ENCODE peak calls at places on chromosomes 4 and X, in four cellular contexts. R is HL-60, M is K562, I is GM12878. U is an unnamed sample.

GRCh38 chr4:31045724-31046318 is 325.7 kb downstream of the PCDH7 start:
- DNase-seq in M (no peak), R (no peak), I (no peak), U (no peak)

GRCh38 chrX:137432609-137433008 is 133.3 kb upstream of the ZIC3 start:
- DNase-seq in R (peak), I (no peak), M (peak), U (no peak)

GRCh38 chr4:20219526-20219925 is 32.2 kb upstream of the SLIT2 start:
- DNase-seq in M (no peak), R (no peak), I (no peak), U (no peak)

GRCh38 chrX:46294234-46294633 is 251.0 kb downstream of the ZNF674 start:
- DNase-seq in I (no peak), R (no peak), M (no peak), U (no peak)

GRCh38 chr4:70958681-70959080 is 34.8 kb upstream of the DCK start:
- DNase-seq in I (no peak), M (no peak), R (no peak), U (no peak)

GRCh38 chr4:122992111-122992510 is 69.7 kb upstream of the NUDT6 start:
- DNase-seq in I (no peak), R (no peak), M (no peak), U (no peak)

GRCh38 chr4:59247032-59247431 is 1953.1 kb upstream of the ADGRL3 start:
- DNase-seq in R (no peak), I (no peak), M (no peak), U (no peak)

GRCh38 chr4:25818293-25819240 is 44.2 kb downstream of the SEL1L3 start:
- DNase-seq in M (no peak), I (no peak), R (no peak), U (no peak)

GRCh38 chr4:76879731-76880364 is 18.1 kb downstream of the SOWAHB start:
- DNase-seq in M (no peak), R (no peak), I (no peak), U (no peak)

GRCh38 chrX:10109695-10110094 is 47.1 kb upstream of the CLCN4 start:
- DNase-seq in M (no peak), I (no peak), R (no peak), U (no peak)

GRCh38 chr4:8278421-8279287 is 9.1 kb downstream of the HTRA3 start:
- DNase-seq in R (no peak), M (no peak), I (no peak), U (no peak)

GRCh38 chr4:101458914-101459313 is 111.6 kb upstream of the PPP3CA start:
- DNase-seq in I (no peak), M (no peak), R (no peak), U (no peak)

GRCh38 chr4:100995671-100996070 is 351.7 kb downstream of the PPP3CA start:
- DNase-seq in M (no peak), R (no peak), I (no peak), U (no peak)

GRCh38 chr4:4338632-4339031 is 48.3 kb upstream of the NSG1 start:
- DNase-seq in I (no peak), M (no peak), R (no peak), U (no peak)

GRCh38 chrX:19569121-19569805 is 54.0 kb upstream of the MAP3K15 start:
- DNase-seq in R (no peak), M (no peak), I (no peak), U (no peak)

GRCh38 chrX:10529344-10529743 is 91.0 kb downstream of the MID1 start:
- DNase-seq in M (no peak), I (no peak), R (no peak), U (no peak)

GRCh38 chr4:177229331-177229730 is 80.3 kb upstream of the NEIL3 start:
- DNase-seq in M (no peak), R (no peak), I (no peak), U (peak)

GRCh38 chr4:3315566-3315965 is 22.7 kb downstream of the RGS12 start:
- DNase-seq in I (no peak), M (no peak), R (no peak), U (no peak)

DNA sequence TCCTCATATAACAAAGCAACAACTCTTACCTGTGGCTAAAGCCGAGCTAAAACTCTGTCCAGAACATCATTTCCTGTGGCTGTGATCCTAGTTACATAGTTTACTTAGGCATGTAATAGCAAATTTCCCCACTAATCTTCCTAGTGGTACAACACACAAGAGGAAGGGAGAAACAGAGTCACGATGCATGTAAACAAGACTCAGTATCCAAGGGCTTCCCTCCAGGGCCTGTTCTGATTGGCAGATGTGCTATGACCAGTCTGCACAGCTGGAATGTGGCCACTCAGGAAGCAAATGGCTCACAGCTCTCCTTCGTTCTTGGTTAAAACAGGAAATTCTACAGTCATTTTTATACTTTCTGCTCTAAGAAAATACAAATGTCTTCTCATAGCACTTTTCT is 49.2 kb upstream of the PRSS48 start:
- DNase-seq in M (no peak), I (no peak), R (no peak), U (no peak)
- TF ChIP-seq SPI1 in M (no peak), I (no peak), R (no peak), U (no peak)

GRCh38 chrX:72027914-72028307 is 103.8 kb downstream of the RTL5 start:
- DNase-seq in I (no peak), M (no peak), R (no peak), U (no peak)
- TF ChIP-seq SPI1 in I (no peak), M (no peak), R (no peak), U (no peak)

GRCh38 chrX:110143454-110144210 is 140.7 kb downstream of the TMEM164 start:
- DNase-seq in M (no peak), I (no peak), R (no peak), U (no peak)

GRCh38 chrX:110145305-110145704 is 142.4 kb downstream of the TMEM164 start:
- DNase-seq in M (no peak), I (no peak), R (no peak), U (no peak)

GRCh38 chrX:110142096-110142495 is 139.2 kb downstream of the TMEM164 start:
- DNase-seq in I (no peak), R (no peak), M (no peak), U (no peak)

GRCh38 chrX:110146521-110146920 is 143.6 kb downstream of the TMEM164 start:
- DNase-seq in I (no peak), M (peak), R (no peak), U (no peak)

GRCh38 chrX:110145854-110146253 is 142.9 kb downstream of the TMEM164 start:
- DNase-seq in M (peak), I (no peak), R (no peak), U (no peak)
- TF ChIP-seq SPI1 in M (peak), I (peak), R (peak), U (peak)

GRCh38 chr4:118904418-118904817 is 15.8 kb downstream of the SYNPO2 start:
- DNase-seq in M (no peak), R (no peak), I (no peak), U (no peak)

GRCh38 chr4:118898221-118898620 is 9.6 kb downstream of the SYNPO2 start:
- DNase-seq in M (no peak), R (no peak), I (no peak), U (no peak)

GRCh38 chr4:118894034-118894433 is 5.4 kb downstream of the SYNPO2 start:
- DNase-seq in R (no peak), I (no peak), M (no peak), U (no peak)

DNA sequence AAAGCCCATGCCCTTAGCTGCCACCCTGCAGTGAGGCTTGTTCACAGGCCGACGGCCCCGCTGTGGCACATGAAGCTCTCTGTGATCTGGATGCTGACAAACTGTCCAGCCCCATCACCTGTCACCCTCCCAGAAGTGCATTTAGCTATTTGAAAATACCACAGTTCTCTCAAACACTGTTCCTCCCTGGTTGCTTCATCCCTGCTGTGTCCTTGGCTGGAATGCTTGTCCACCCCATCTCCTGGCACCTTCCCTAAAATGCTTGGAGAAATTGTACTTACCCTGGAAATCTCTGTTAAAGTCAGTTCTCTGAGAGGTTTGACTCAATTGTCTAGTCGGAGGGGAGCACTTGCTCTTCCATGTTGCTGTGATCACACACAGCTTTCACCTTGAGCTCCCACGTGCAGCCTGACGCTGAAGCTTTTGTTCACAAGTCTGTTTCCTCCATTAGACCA is 10.1 kb downstream of the SYNPO2 start:
- DNase-seq in M (no peak), R (no peak), I (no peak), U (no peak)
- TF ChIP-seq SPI1 in M (no peak), R (no peak), I (no peak), U (no peak)

GRCh38 chrX:16712116-16712824 is at the start of gene CTPS2:
- DNase-seq in M (peak), R (peak), I (no peak), U (peak)
- TF ChIP-seq SPI1 in M (no peak), R (no peak), I (no peak), U (no peak)

DNA sequence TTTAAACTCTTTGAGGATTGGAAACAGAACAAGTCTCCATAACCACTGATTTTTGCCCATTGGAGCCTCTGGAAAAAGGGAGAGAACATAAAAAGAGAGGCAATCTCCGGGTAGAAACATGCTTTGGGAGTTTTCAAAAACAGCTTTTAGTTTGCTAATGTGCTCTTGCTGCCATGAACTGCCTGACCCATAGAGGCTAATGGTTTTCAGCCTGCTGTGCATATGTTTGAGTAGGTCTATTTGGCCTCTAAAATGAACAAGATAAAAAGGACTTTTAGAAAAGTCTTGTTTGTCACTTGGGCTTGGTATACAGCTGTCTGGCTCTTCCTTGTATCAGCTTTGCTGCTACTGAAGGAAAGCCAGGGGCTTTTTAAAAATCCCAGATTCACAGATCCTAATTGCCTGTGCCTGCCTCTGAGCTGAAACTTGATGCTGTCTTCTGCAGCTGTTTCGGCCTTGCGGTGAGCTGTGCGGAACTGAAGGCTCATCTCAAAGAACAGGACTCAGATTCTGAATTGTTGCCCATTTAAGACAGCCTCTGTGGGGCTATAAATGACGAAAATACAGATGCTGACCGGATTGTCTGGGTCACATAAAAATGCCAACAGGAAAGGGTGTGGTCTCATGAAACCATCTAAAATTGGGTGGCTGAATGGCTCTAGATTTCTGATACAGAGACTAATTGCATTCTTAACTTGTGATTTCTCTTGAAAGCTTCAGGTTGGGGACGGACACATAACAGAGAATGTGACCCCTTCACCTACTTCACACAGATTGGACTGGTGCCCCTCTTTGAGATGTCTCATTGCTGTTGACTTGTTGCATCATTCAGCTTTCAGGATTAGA is 18.4 kb upstream of the ZNF41 start:
- DNase-seq in M (no peak), I (no peak), R (no peak), U (no peak)
- TF ChIP-seq SPI1 in M (no peak), I (no peak), R (no peak), U (no peak)

GRCh38 chr4:107153228-107153627 is 117.1 kb upstream of the DKK2 start:
- DNase-seq in M (no peak), I (no peak), R (no peak), U (no peak)
- TF ChIP-seq SPI1 in M (no peak), I (no peak), R (no peak), U (no peak)

GRCh38 chr4:172392741-172393140 is 579.5 kb downstream of the GALNTL6 start:
- DNase-seq in M (no peak), I (no peak), R (no peak), U (no peak)

GRCh38 chr4:172390341-172390740 is 577.1 kb downstream of the GALNTL6 start:
- DNase-seq in R (no peak), M (no peak), I (no peak), U (no peak)

DNA sequence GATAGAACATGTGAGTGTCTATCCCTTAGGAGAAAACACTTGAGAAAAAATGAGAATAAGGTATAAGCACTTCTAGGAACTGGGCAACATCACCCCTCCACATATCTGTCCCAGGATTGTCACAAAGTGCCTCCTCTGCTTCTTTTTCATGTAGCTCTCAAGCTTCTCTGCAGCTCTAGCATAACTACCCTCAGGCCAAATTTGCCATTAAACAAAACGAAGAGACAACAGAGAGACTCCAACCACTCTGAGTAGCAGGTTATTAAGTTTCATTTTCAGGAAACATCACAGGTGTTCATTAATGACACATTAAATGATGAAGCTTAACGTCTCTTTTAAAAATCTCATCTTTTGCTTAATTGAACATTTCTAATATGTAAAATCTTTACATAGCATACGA is 580.0 kb downstream of the GALNTL6 start:
- DNase-seq in M (no peak), R (no peak), I (no peak), U (no peak)
- TF ChIP-seq SPI1 in M (no peak), R (no peak), I (no peak), U (no peak)